ENCODE peak calls at places on chromosomes 16 and 17, in nine cellular contexts. R is lung, X is stomach, S is bronchial epithelial cell, I is fibroblast of mammary gland, K is mucosa of descending colon, D is pancreas, P is NB4, W is foreskin fibroblast. N is an unnamed sample.

GRCh38 chr16:82059983-82060421 is 24.9 kb downstream of the HSD17B2 start:
- DNase-seq in R (no peak), X (no peak), S (no peak), I (no peak), K (peak), D (no peak), P (no peak), W (no peak), N (no peak)

GRCh38 chr16:81143921-81144471 is 47.8 kb upstream of the GCSH start:
- DNase-seq in R (no peak), X (no peak), S (peak), I (no peak), K (no peak), D (no peak), P (no peak), W (no peak), N (no peak)

GRCh38 chr17:42502926-42503325 is 33.1 kb upstream of the NAGLU start:
- DNase-seq in R (no peak), X (no peak), S (no peak), I (no peak), K (no peak), D (no peak), P (no peak), W (no peak), N (no peak)

GRCh38 chr16:77782694-77783093 is 5.7 kb upstream of the VAT1L start:
- DNase-seq in R (no peak), X (no peak), S (no peak), I (peak), K (no peak), D (no peak), P (peak), W (no peak), N (no peak)

GRCh38 chr17:57682667-57683066 is 62.4 kb downstream of the CCDC182 start:
- DNase-seq in R (no peak), X (no peak), S (no peak), I (no peak), K (no peak), D (no peak), P (no peak), W (no peak), N (no peak)

GRCh38 chr17:82400830-82401229 is 17.3 kb upstream of the HEXD start:
- DNase-seq in R (no peak), X (peak), S (no peak), I (no peak), K (peak), D (peak), P (peak), W (no peak), N (no peak)

GRCh38 chr17:2222901-2223616 is 80.5 kb downstream of the SMG6 start:
- DNase-seq in R (peak), X (peak), S (peak), I (peak), K (peak), D (no peak), P (no peak), W (no peak), N (no peak)

GRCh38 chr17:44210342-44211192 is 8.9 kb downstream of the UBTF start:
- DNase-seq in R (peak), X (peak), S (peak), I (peak), K (peak), D (peak), P (peak), W (peak), N (peak)

GRCh38 chr16:71628810-71629209 is 2.8 kb downstream of the MARVELD3 start:
- DNase-seq in R (no peak), X (no peak), S (peak), I (peak), K (peak), D (peak), P (peak), W (no peak), N (peak)

GRCh38 chr17:77852666-77853207 is 105.8 kb upstream of the TNRC6C start:
- DNase-seq in R (no peak), X (no peak), S (no peak), I (no peak), K (no peak), D (no peak), P (no peak), W (no peak), N (no peak)

GRCh38 chr17:33260638-33261037 is 32.5 kb downstream of the ASIC2 start:
- DNase-seq in R (no peak), X (no peak), S (no peak), I (no peak), K (peak), D (no peak), P (no peak), W (no peak), N (no peak)

GRCh38 chr16:48212033-48212432 is 32.1 kb upstream of the LONP2 start:
- DNase-seq in R (no peak), X (no peak), S (peak), I (no peak), K (no peak), D (no peak), P (no peak), W (no peak), N (no peak)

GRCh38 chr17:15341966-15342365 is 569 bp upstream of the TEKT3 start:
- DNase-seq in R (no peak), X (no peak), S (peak), I (no peak), K (no peak), D (no peak), P (no peak), W (no peak), N (no peak)

GRCh38 chr17:65515512-65515911 is 45.9 kb downstream of the AXIN2 start:
- DNase-seq in R (no peak), X (no peak), S (no peak), I (no peak), K (no peak), D (no peak), P (no peak), W (no peak), N (no peak)

GRCh38 chr16:66895999-66896398 is 15.7 kb downstream of the PDP2 start:
- DNase-seq in R (no peak), X (no peak), S (no peak), I (no peak), K (no peak), D (no peak), P (no peak), W (no peak), N (no peak)

GRCh38 chr16:1708768-1709180 is 2.8 kb downstream of the MAPK8IP3 start:
- DNase-seq in R (no peak), X (no peak), S (peak), I (peak), K (no peak), D (no peak), P (no peak), W (peak), N (peak)

GRCh38 chr17:36707904-36708303 is 106.5 kb downstream of the MRM1 start:
- DNase-seq in R (no peak), X (no peak), S (no peak), I (no peak), K (no peak), D (no peak), P (no peak), W (no peak), N (no peak)

GRCh38 chr17:79625706-79626105 is 14.9 kb upstream of the RBFOX3 start:
- DNase-seq in R (no peak), X (no peak), S (no peak), I (no peak), K (no peak), D (no peak), P (no peak), W (no peak), N (no peak)

GRCh38 chr16:5490499-5490898 is 392.9 kb upstream of the EEF2KMT start:
- DNase-seq in R (no peak), X (no peak), S (no peak), I (peak), K (peak), D (no peak), P (peak), W (no peak), N (no peak)

DNA sequence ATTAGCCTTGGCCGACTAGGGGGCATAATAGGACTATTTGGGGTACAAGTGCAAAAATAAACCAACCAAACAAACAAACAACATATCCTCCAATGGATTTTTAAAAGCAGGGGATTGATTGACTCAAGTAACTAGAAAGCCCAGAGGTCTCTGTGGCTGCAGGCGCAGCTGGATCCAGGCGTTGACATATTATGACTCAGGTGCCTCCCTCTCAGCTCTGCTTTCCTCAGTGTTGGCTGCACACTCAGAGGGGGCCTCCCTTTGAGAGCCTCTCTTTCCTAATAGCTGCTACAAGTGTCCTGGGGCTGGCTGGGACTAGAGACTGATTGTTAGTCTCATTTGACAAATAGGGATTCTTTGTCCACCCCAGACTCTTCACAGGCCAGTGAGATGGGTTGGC is 104.2 kb downstream of the AMFR start:
- DNase-seq in R (no peak), X (no peak), S (no peak), I (peak), K (no peak), D (no peak), P (peak), W (no peak), N (no peak)
- H3K4me3 ChIP-seq in R (no peak), X (no peak), S (no peak), I (no peak), K (no peak), D (no peak), P (no peak), W (no peak), N (no peak)

DNA sequence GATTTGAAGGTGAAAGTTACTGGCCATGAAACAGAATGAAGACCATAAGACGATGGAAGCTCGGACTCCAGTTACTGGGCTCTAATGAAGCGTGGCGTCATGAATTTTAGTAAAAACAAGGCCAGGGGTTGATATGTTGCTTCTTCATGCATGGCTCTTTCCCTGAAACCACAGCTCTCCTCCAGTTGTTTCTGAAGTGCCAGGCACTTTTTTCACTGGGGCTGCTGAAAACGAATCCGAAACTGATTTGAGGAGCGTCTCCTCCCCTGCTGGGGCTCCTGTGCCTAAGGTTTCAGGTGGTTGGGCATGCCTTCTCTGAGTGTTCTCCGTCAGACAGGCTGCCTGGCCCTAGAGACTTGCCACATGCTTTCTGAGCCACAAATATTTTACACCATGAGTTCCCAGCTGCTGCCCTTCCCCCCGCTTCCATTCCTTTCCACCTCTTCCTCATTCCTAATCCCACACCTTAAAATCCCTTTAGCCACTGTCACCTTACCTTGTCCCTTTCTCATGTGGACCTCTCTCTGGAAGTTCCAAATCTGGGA is 3.7 kb upstream of the MYL4 start:
- DNase-seq in R (peak), X (peak), S (peak), I (peak), K (peak), D (peak), P (no peak), W (peak), N (peak)
- H3K4me3 ChIP-seq in R (no peak), X (no peak), S (no peak), I (no peak), K (no peak), D (no peak), P (no peak), W (no peak), N (no peak)

GRCh38 chr16:75622762-75623605 is at the start of gene ADAT1:
- DNase-seq in R (peak), X (peak), S (peak), I (peak), K (peak), D (peak), P (peak), W (peak), N (peak)

GRCh38 chr16:75620326-75621169 is 2.5 kb downstream of the ADAT1 start:
- DNase-seq in R (no peak), X (peak), S (no peak), I (no peak), K (no peak), D (no peak), P (no peak), W (no peak), N (no peak)

GRCh38 chr16:75618782-75619181 is 4.3 kb downstream of the ADAT1 start:
- DNase-seq in R (no peak), X (no peak), S (no peak), I (no peak), K (no peak), D (no peak), P (no peak), W (no peak), N (no peak)

GRCh38 chr16:75624921-75625334 is 1.8 kb upstream of the ADAT1 start:
- DNase-seq in R (no peak), X (no peak), S (peak), I (peak), K (no peak), D (no peak), P (peak), W (peak), N (no peak)

GRCh38 chr16:75621170-75621477 is 2.0 kb downstream of the ADAT1 start:
- DNase-seq in R (no peak), X (no peak), S (peak), I (peak), K (no peak), D (no peak), P (peak), W (peak), N (no peak)
- H3K4me3 ChIP-seq in R (no peak), X (no peak), S (no peak), I (no peak), K (no peak), D (no peak), P (peak), W (no peak), N (no peak)

DNA sequence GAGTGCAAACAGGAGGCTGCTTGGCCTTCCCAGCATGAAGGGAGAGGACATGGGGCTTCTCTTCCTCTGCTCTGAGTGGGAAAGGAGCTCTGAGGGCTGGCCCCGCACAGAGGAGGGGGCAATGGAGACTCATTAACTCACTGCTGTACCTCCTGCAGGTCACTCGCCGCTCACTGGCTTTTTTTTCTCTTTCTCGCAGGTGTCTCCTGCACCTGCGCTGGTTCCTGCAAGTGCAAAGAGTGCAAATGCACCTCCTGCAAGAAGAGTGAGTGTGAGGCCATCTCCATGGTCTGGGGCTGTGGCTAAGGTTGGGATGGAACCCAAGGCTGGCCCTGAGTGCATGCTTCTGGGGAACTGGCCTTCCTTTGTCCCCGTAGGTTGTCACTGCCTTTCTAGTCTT is 717 bp downstream of the MT1F start:
- DNase-seq in R (no peak), X (no peak), S (no peak), I (no peak), K (no peak), D (no peak), P (no peak), W (no peak), N (no peak)
- H3K4me3 ChIP-seq in R (no peak), X (peak), S (no peak), I (no peak), K (no peak), D (peak), P (peak), W (no peak), N (no peak)

GRCh38 chr16:29730649-29731048 is 15.1 kb downstream of the C16orf54 start:
- DNase-seq in R (no peak), X (no peak), S (no peak), I (no peak), K (no peak), D (no peak), P (no peak), W (no peak), N (no peak)

GRCh38 chr16:29726845-29727379 is 18.9 kb downstream of the C16orf54 start:
- DNase-seq in R (no peak), X (no peak), S (no peak), I (no peak), K (no peak), D (no peak), P (no peak), W (no peak), N (no peak)

GRCh38 chr16:29727452-29727851 is 18.3 kb downstream of the C16orf54 start:
- DNase-seq in R (no peak), X (no peak), S (no peak), I (no peak), K (no peak), D (no peak), P (no peak), W (no peak), N (no peak)

GRCh38 chr16:29734826-29735225 is 11.0 kb downstream of the C16orf54 start:
- DNase-seq in R (no peak), X (no peak), S (peak), I (peak), K (no peak), D (no peak), P (no peak), W (no peak), N (no peak)

DNA sequence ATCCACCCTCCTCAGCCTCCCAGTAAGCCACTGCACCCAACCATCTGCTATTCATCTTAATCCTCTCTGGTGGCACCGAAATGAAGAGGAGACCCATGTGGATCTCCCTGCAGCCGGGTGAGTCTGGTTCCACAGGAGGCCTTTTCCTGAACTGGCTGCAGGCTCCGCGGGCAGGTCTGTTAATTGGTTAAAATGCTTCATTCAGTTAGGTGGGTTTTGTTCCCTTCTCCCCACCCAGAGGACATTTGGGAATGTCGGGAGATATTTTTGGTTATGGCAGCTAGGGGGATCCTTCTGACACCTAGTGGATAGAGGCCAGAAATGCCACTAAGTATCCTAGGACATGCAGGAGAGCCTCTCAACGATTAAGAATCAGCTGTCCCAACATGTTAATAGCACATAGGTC is 16.7 kb downstream of the C16orf54 start:
- DNase-seq in R (no peak), X (no peak), S (peak), I (peak), K (no peak), D (no peak), P (peak), W (peak), N (peak)
- H3K4me3 ChIP-seq in R (no peak), X (no peak), S (no peak), I (no peak), K (no peak), D (no peak), P (no peak), W (no peak), N (peak)

GRCh38 chr16:21167929-21168602 is 9.6 kb downstream of the LDAF1 start:
- DNase-seq in R (no peak), X (no peak), S (no peak), I (no peak), K (no peak), D (no peak), P (peak), W (no peak), N (no peak)

GRCh38 chr16:21172650-21173049 is 14.2 kb downstream of the LDAF1 start:
- DNase-seq in R (no peak), X (no peak), S (no peak), I (no peak), K (no peak), D (no peak), P (no peak), W (no peak), N (no peak)

GRCh38 chr16:21166561-21166961 is 8.1 kb downstream of the LDAF1 start:
- DNase-seq in R (no peak), X (no peak), S (no peak), I (peak), K (no peak), D (no peak), P (peak), W (no peak), N (no peak)

GRCh38 chr16:21167360-21167759 is 8.9 kb downstream of the LDAF1 start:
- DNase-seq in R (no peak), X (no peak), S (peak), I (peak), K (no peak), D (no peak), P (no peak), W (peak), N (peak)

DNA sequence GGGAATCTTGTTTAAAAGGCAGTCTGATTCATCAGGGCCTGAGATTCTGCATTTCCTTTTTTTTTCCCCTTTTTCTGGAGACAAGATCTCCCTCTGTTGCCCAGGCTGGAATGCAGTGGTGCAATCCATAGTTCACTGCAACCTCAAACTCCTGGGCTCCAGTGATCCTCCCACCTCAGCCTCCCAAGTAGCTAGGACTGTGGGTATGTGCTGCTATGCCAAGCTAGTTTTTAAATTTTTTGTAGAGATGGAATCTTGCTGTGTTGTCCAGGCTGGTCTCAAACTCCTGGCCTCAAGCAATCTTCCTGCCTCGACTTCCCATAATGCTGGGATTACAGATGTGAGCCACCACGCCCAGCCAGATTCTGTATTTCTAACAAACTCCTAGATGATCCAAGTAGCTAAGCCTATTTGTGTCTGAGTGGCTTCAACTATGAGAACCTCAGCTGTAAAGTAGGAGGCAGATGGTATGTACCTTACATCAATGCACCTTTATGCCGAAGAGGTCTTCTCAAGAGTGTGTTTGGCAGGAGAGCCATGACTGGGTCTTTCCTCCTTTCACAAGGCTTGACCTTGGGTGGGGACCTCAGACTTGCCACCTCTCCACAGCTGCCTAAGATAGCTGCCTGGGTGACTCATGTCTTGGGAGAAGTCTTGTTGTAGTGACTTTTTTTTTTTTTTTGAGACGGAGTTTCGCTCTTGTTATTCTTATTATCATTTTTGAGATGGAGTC is 10.9 kb downstream of the LDAF1 start:
- DNase-seq in R (no peak), X (no peak), S (peak), I (peak), K (no peak), D (no peak), P (no peak), W (peak), N (peak)
- H3K4me3 ChIP-seq in R (no peak), X (no peak), S (no peak), I (no peak), K (no peak), D (no peak), P (no peak), W (no peak), N (no peak)

DNA sequence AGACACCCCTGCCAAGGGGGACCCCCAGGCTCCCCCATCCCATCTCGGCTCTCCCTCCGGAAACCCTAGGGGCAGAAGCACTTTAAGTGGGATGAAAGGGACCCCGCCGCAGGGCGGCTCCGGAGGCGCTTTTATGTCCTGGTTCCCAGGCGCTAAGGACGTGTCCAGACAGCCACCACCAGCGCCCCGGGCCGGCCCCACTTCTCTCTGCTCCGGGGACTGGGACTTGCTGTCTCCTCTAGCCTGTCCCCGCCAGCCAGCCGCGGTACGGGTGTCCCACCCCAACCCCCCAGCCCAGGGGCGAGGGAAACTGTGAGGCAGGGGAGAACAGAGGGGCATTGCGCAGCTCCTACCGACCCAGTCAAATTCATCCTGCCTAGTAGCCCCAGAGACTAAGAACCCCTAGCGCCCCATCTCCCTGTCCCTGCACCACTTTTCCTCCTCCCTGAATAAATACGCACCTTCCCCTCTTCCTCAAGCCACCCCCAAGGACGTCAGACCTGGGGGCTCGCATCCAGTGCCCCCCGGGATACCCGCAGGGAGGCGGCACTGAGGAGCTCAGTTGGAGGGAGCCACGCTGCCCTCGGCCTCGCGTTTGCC is 4.1 kb downstream of the SP6 start:
- DNase-seq in R (no peak), X (no peak), S (no peak), I (no peak), K (no peak), D (no peak), P (no peak), W (no peak), N (no peak)
- H3K4me3 ChIP-seq in R (no peak), X (no peak), S (peak), I (no peak), K (no peak), D (no peak), P (no peak), W (no peak), N (no peak)

N was measured in brain microvascular endothelial cell.